ENCODE peak calls at places on chromosomes 3 and 15, in four cellular contexts. T, Y, V and O are unnamed samples.

GRCh38 chr3:160929595-160929994 is 173.6 kb downstream of the PPM1L start:
- DNase-seq in Y (no peak), V (no peak), T (peak), O (no peak)

GRCh38 chr3:58292866-58293265 is 13.2 kb upstream of the RPP14 start:
- DNase-seq in V (no peak), Y (no peak), T (no peak), O (no peak)

GRCh38 chr3:127140501-127141460 is 52.1 kb upstream of the PRR23E start:
- DNase-seq in Y (no peak), T (no peak), V (no peak), O (no peak)

GRCh38 chr3:73433079-73433478 is 191.7 kb downstream of the PDZRN3 start:
- DNase-seq in T (no peak), V (no peak), Y (no peak), O (no peak)

GRCh38 chr15:82066455-82066854 is 20.6 kb upstream of the MEX3B start:
- DNase-seq in V (no peak), T (no peak), Y (no peak), O (no peak)

GRCh38 chr3:71580636-71581215 is 2.8 kb downstream of the FOXP1 start:
- DNase-seq in T (no peak), Y (no peak), V (no peak), O (peak)

GRCh38 chr3:18061737-18062136 is 319.3 kb upstream of the TBC1D5 start:
- DNase-seq in Y (no peak), T (no peak), V (no peak), O (no peak)

GRCh38 chr3:17039579-17039978 is 154.8 kb downstream of the PLCL2 start:
- DNase-seq in T (no peak), V (no peak), Y (no peak), O (no peak)

GRCh38 chr3:111695584-111696213 is 100.6 kb upstream of the ZBED2 start:
- DNase-seq in T (no peak), V (no peak), Y (no peak), O (no peak)

GRCh38 chr15:67941643-67942315 is 101.9 kb upstream of the RNU6-1 start:
- DNase-seq in T (no peak), V (no peak), Y (no peak), O (no peak)

GRCh38 chr3:78645628-78646310 is 1122.0 kb downstream of the ROBO1 start:
- DNase-seq in V (peak), Y (no peak), T (no peak), O (peak)

GRCh38 chr3:113532698-113533533 is 561 bp downstream of the SIDT1 start:
- DNase-seq in T (peak), V (peak), Y (no peak), O (peak)

GRCh38 chr15:81024265-81024875 is 23.6 kb downstream of the TLNRD1 start:
- DNase-seq in V (no peak), Y (no peak), T (no peak), O (no peak)

GRCh38 chr15:50655555-50655954 is 31.0 kb downstream of the TRPM7 start:
- DNase-seq in V (no peak), T (no peak), Y (no peak), O (no peak)

GRCh38 chr3:197345381-197345780 is 47.0 kb upstream of the DLG1 start:
- DNase-seq in V (no peak), Y (no peak), T (no peak), O (no peak)

GRCh38 chr3:4656059-4656458 is 162.9 kb downstream of the ITPR1 start:
- DNase-seq in Y (peak), V (peak), T (peak), O (peak)

GRCh38 chr3:149625795-149626194 is 32.0 kb downstream of the WWTR1 start:
- DNase-seq in T (no peak), Y (no peak), V (no peak), O (no peak)

GRCh38 chr3:43411429-43411828 is 125.1 kb downstream of the SNRK start:
- DNase-seq in T (no peak), Y (no peak), V (no peak), O (no peak)

GRCh38 chr3:88038561-88038960 is 20.2 kb downstream of the CGGBP1 start:
- DNase-seq in Y (no peak), T (no peak), V (no peak), O (no peak)

GRCh38 chr15:84973492-84974460 is 7.9 kb upstream of the PDE8A start:
- DNase-seq in T (no peak), Y (no peak), V (no peak), O (no peak)

GRCh38 chr3:168095611-168096209 is at the start of gene GOLIM4:
- DNase-seq in V (peak), T (peak), Y (peak), O (peak)

GRCh38 chr15:82127581-82127980 is 81.8 kb upstream of the MEX3B start:
- DNase-seq in T (no peak), Y (no peak), V (no peak), O (no peak)

GRCh38 chr3:147816770-147817169 is 407.6 kb downstream of the ZIC1 start:
- DNase-seq in T (peak), V (no peak), Y (no peak), O (no peak)

GRCh38 chr3:56796996-56797395 is 4.8 kb downstream of the ARHGEF3 start:
- DNase-seq in T (no peak), V (no peak), Y (no peak), O (no peak)

GRCh38 chr3:128734523-128735189 is 8.7 kb downstream of the RAB7A start:
- DNase-seq in Y (no peak), V (peak), T (no peak), O (no peak)

GRCh38 chr15:70879386-70879785 is 12.8 kb downstream of the THAP10 start:
- DNase-seq in T (no peak), Y (no peak), V (no peak), O (no peak)

GRCh38 chr3:54892168-54892567 is 35.7 kb downstream of the LRTM1 start:
- DNase-seq in Y (no peak), V (no peak), T (no peak), O (no peak)

GRCh38 chr3:113295463-113295862 is 84.1 kb downstream of the BOC start:
- DNase-seq in Y (no peak), V (no peak), T (no peak), O (no peak)

GRCh38 chr3:33578325-33579180 is 138.3 kb upstream of the UBP1 start:
- DNase-seq in T (no peak), Y (no peak), V (no peak), O (no peak)